ENCODE peak calls at places on chromosomes 1 and 21, in five cellular contexts. One of them, this sample, is unnamed.

GRCh38 chr1:147700042-147700711 is 29.9 kb upstream of the ACP6 start:
- DNase-seq in hepatocyte: peak; percentile 85
- DNase-seq in GM23248: peak; percentile 88
- DNase-seq in MM.1S: peak; percentile 75
- DNase-seq in HCT116: peak; percentile 36
- DNase-seq in this sample: peak; percentile 89

GRCh38 chr1:2631136-2632050 is 1.4 kb downstream of the MMEL1 start:
- DNase-seq in hepatocyte: peak; percentile 55
- DNase-seq in GM23248: no peak
- DNase-seq in MM.1S: no peak
- DNase-seq in HCT116: no peak
- DNase-seq in this sample: no peak

GRCh38 chr1:2632561-2633361 is at the start of gene MMEL1:
- DNase-seq in hepatocyte: peak; percentile 35
- DNase-seq in GM23248: no peak
- DNase-seq in MM.1S: no peak
- DNase-seq in HCT116: no peak
- DNase-seq in this sample: no peak

GRCh38 chr1:46675549-46676314 is 4.1 kb downstream of the TEX38 start:
- DNase-seq in hepatocyte: no peak
- DNase-seq in GM23248: no peak
- DNase-seq in MM.1S: peak; percentile 67
- DNase-seq in HCT116: no peak
- DNase-seq in this sample: no peak

GRCh38 chr21:38950388-38951094 is 144.8 kb downstream of the ETS2 start:
- DNase-seq in hepatocyte: peak; percentile 77
- DNase-seq in GM23248: peak; percentile 53
- DNase-seq in MM.1S: no peak
- DNase-seq in HCT116: no peak
- DNase-seq in this sample: no peak

GRCh38 chr1:244998717-244999346 is 134.5 kb upstream of the HNRNPU start:
- DNase-seq in hepatocyte: no peak
- DNase-seq in GM23248: no peak
- DNase-seq in MM.1S: no peak
- DNase-seq in HCT116: no peak
- DNase-seq in this sample: no peak

GRCh38 chr1:43952731-43953350 is 6.1 kb downstream of the IPO13 start:
- DNase-seq in hepatocyte: no peak
- DNase-seq in GM23248: no peak
- DNase-seq in MM.1S: no peak
- DNase-seq in HCT116: no peak
- DNase-seq in this sample: peak; percentile 89

GRCh38 chr1:165686121-165686970 is 12.0 kb downstream of the ALDH9A1 start:
- DNase-seq in hepatocyte: no peak
- DNase-seq in GM23248: no peak
- DNase-seq in MM.1S: no peak
- DNase-seq in HCT116: no peak
- DNase-seq in this sample: peak; percentile 27

GRCh38 chr1:183783896-183784637 is 20.9 kb upstream of the RGL1 start:
- DNase-seq in hepatocyte: peak; percentile 50
- DNase-seq in GM23248: peak; percentile 52
- DNase-seq in MM.1S: no peak
- DNase-seq in HCT116: no peak
- DNase-seq in this sample: no peak

GRCh38 chr1:199449681-199450080 is 577.8 kb upstream of the NR5A2 start:
- DNase-seq in hepatocyte: no peak
- DNase-seq in GM23248: no peak
- DNase-seq in MM.1S: no peak
- DNase-seq in HCT116: no peak
- DNase-seq in this sample: no peak

GRCh38 chr1:166944186-166944967 is 31.0 kb downstream of the ILDR2 start:
- DNase-seq in hepatocyte: no peak
- DNase-seq in GM23248: no peak
- DNase-seq in MM.1S: no peak
- DNase-seq in HCT116: no peak
- DNase-seq in this sample: no peak

GRCh38 chr1:7630378-7630777 is 140.7 kb upstream of the VAMP3 start:
- DNase-seq in hepatocyte: no peak
- DNase-seq in GM23248: no peak
- DNase-seq in MM.1S: no peak
- DNase-seq in HCT116: no peak
- DNase-seq in this sample: no peak

GRCh38 chr1:230747139-230747730 is at the start of gene CAPN9:
- DNase-seq in hepatocyte: no peak
- DNase-seq in GM23248: no peak
- DNase-seq in MM.1S: no peak
- DNase-seq in HCT116: no peak
- DNase-seq in this sample: no peak

GRCh38 chr1:171664976-171665375 is 12.5 kb upstream of the MYOC start:
- DNase-seq in hepatocyte: no peak
- DNase-seq in GM23248: peak; percentile 53
- DNase-seq in MM.1S: no peak
- DNase-seq in HCT116: no peak
- DNase-seq in this sample: no peak

GRCh38 chr1:164609084-164609483 is 50.1 kb downstream of the PBX1 start:
- DNase-seq in hepatocyte: no peak
- DNase-seq in GM23248: no peak
- DNase-seq in MM.1S: no peak
- DNase-seq in HCT116: no peak
- DNase-seq in this sample: no peak

GRCh38 chr1:3821004-3821933 is 25.0 kb upstream of the LRRC47 start:
- DNase-seq in hepatocyte: no peak
- DNase-seq in GM23248: no peak
- DNase-seq in MM.1S: no peak
- DNase-seq in HCT116: no peak
- DNase-seq in this sample: no peak

GRCh38 chr1:54223441-54224202 is 23.7 kb downstream of the MRPL37 start:
- DNase-seq in hepatocyte: no peak
- DNase-seq in GM23248: no peak
- DNase-seq in MM.1S: no peak
- DNase-seq in HCT116: no peak
- DNase-seq in this sample: no peak

GRCh38 chr1:200409761-200410565 is at the start of gene ZNF281:
- DNase-seq in hepatocyte: peak; percentile 98
- DNase-seq in GM23248: peak; percentile 97
- DNase-seq in MM.1S: peak; percentile 98
- DNase-seq in HCT116: peak; percentile 79
- DNase-seq in this sample: peak; percentile 99

GRCh38 chr1:156707027-156707426 is 1.6 kb upstream of the CRABP2 start:
- DNase-seq in hepatocyte: no peak
- DNase-seq in GM23248: peak; percentile 52
- DNase-seq in MM.1S: no peak
- DNase-seq in HCT116: no peak
- DNase-seq in this sample: no peak

GRCh38 chr1:156706647-156707008 is 1.2 kb upstream of the CRABP2 start:
- DNase-seq in hepatocyte: peak; percentile 87
- DNase-seq in GM23248: peak; percentile 71
- DNase-seq in MM.1S: no peak
- DNase-seq in HCT116: no peak
- DNase-seq in this sample: peak; percentile 90

GRCh38 chr1:156709031-156709430 is 3.6 kb upstream of the CRABP2 start:
- DNase-seq in hepatocyte: no peak
- DNase-seq in GM23248: peak; percentile 35
- DNase-seq in MM.1S: no peak
- DNase-seq in HCT116: no peak
- DNase-seq in this sample: peak; percentile 11

GRCh38 chr1:156708245-156708661 is 2.9 kb upstream of the CRABP2 start:
- DNase-seq in hepatocyte: no peak
- DNase-seq in GM23248: peak; percentile 53
- DNase-seq in MM.1S: no peak
- DNase-seq in HCT116: no peak
- DNase-seq in this sample: peak; percentile 76

DNA sequence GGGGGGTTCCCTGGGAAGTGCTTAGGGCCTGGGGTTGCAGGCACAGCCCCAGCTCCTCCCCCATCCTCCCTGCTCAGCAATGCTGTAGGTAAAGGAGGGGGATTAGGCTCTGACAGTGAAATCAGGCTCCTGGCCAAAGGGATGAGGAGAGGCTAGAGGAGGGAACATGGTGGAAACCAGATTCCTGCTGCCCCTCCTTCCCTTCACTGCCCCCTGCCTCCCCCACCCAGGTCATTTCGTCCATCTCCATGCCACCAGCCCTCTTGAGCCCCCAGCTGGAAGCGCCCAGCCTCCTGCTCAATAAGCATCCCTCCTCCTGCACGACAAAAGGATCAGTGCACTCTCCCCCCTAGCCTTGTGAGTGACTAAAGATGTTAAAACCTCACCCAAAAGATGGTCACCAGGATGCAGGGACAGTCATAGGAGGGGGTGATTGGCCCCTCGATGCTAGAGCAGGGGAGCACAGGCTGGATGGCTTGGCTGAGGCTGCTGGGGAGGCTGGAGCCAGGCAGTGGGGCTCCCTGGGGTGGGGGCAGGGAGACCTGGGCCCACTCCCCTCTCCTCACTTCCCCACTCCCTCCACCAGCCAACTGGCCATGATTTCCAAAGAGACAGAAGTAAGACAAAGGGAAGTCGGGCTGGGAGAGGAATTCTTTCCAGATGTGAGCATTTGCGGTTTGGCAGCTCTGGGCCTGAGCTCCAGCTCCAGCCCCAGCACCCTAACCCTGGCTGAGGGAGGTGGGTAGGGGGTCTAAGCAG is 2.3 kb upstream of the CRABP2 start:
- DNase-seq in hepatocyte: no peak
- DNase-seq in GM23248: peak; percentile 88
- DNase-seq in MM.1S: no peak
- DNase-seq in HCT116: no peak
- DNase-seq in this sample: peak; percentile 84
- TF ChIP-seq EZH2phosphoT487 in hepatocyte: no peak
- TF ChIP-seq EZH2phosphoT487 in GM23248: no peak
- TF ChIP-seq EZH2phosphoT487 in MM.1S: no peak
- TF ChIP-seq EZH2phosphoT487 in HCT116: no peak
- TF ChIP-seq EZH2phosphoT487 in this sample: no peak

GRCh38 chr21:33061233-33061632 is 8.7 kb upstream of the OLIG1 start:
- DNase-seq in hepatocyte: no peak
- DNase-seq in GM23248: no peak
- DNase-seq in MM.1S: no peak
- DNase-seq in HCT116: no peak
- DNase-seq in this sample: no peak

GRCh38 chr21:33067045-33067444 is 2.9 kb upstream of the OLIG1 start:
- DNase-seq in hepatocyte: no peak
- DNase-seq in GM23248: no peak
- DNase-seq in MM.1S: no peak
- DNase-seq in HCT116: no peak
- DNase-seq in this sample: no peak

GRCh38 chr21:33063365-33063883 is 6.5 kb upstream of the OLIG1 start:
- DNase-seq in hepatocyte: no peak
- DNase-seq in GM23248: no peak
- DNase-seq in MM.1S: peak; percentile 49
- DNase-seq in HCT116: no peak
- DNase-seq in this sample: no peak

GRCh38 chr21:33064623-33064996 is 5.3 kb upstream of the OLIG1 start:
- DNase-seq in hepatocyte: no peak
- DNase-seq in GM23248: no peak
- DNase-seq in MM.1S: no peak
- DNase-seq in HCT116: no peak
- DNase-seq in this sample: peak; percentile 40

DNA sequence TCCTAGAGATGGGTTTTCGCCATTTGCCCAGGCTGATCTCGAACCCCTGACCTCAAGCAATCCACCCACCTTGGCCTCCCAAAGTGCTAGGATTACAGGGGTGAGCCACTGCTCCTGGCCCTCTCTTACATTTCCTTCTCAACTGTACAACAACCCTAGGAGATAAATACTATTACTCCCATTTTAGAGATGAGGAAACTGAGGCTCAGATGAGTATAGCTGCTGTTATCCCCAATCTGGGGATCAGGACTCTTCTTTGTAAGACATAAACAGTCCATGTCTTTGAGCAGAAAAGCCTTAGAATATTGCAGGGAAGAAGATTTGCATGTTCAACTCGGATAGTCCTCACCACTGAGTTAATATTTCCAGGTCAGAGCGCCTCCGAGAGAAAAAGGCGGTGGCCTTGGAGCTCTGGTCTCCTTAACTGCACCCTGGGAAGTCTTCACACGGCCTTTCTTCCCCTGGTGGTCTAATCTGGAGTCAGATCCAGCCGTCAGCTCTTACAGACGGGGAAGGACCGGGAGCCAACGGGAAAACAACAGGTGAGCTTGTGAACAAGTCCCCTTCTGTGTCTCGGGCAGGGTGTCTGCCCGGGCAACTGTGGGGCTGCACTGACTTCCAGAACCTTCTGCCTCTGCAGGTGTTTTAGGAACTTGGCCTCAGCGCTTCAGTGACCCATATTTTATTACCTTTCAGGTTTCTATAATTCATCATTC is 5.9 kb upstream of the OLIG1 start:
- DNase-seq in hepatocyte: no peak
- DNase-seq in GM23248: no peak
- DNase-seq in MM.1S: no peak
- DNase-seq in HCT116: no peak
- DNase-seq in this sample: peak; percentile 48
- TF ChIP-seq EZH2 in hepatocyte: no peak
- TF ChIP-seq EZH2 in GM23248: no peak
- TF ChIP-seq EZH2 in MM.1S: no peak
- TF ChIP-seq EZH2 in HCT116: no peak
- TF ChIP-seq EZH2 in this sample: no peak

GRCh38 chr21:33158654-33159053 is 71.1 kb upstream of the IFNAR2 start:
- DNase-seq in hepatocyte: no peak
- DNase-seq in GM23248: no peak
- DNase-seq in MM.1S: no peak
- DNase-seq in HCT116: no peak
- DNase-seq in this sample: no peak

GRCh38 chr21:33157303-33157702 is 72.4 kb upstream of the IFNAR2 start:
- DNase-seq in hepatocyte: no peak
- DNase-seq in GM23248: peak; percentile 23
- DNase-seq in MM.1S: no peak
- DNase-seq in HCT116: no peak
- DNase-seq in this sample: peak; percentile 42

GRCh38 chr21:33152228-33153130 is 77.3 kb upstream of the IFNAR2 start:
- DNase-seq in hepatocyte: no peak
- DNase-seq in GM23248: no peak
- DNase-seq in MM.1S: no peak
- DNase-seq in HCT116: no peak
- DNase-seq in this sample: no peak

GRCh38 chr21:33155005-33155404 is 74.7 kb upstream of the IFNAR2 start:
- DNase-seq in hepatocyte: no peak
- DNase-seq in GM23248: no peak
- DNase-seq in MM.1S: no peak
- DNase-seq in HCT116: no peak
- DNase-seq in this sample: no peak

DNA sequence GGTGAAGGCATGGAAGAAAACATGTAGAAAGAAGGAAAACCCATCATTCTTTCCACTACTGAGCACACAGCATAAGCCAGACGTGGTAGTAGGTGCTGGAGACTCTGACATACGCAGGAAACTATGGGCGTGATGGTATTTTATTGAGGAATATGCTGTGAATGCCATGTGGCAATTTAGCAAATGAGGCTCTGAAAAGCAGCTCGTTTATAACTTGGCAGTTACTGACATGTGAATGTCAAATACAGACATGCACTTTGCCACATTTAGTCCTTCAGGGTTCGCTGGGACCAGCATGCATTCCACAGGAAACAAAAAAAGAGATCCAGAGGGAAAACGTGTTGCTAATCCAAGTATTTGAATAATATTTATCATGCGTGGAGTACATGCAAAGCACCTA is 74.3 kb upstream of the IFNAR2 start:
- DNase-seq in hepatocyte: no peak
- DNase-seq in GM23248: no peak
- DNase-seq in MM.1S: no peak
- DNase-seq in HCT116: no peak
- DNase-seq in this sample: no peak
- TF ChIP-seq EZH2phosphoT487 in hepatocyte: no peak
- TF ChIP-seq EZH2phosphoT487 in GM23248: no peak
- TF ChIP-seq EZH2phosphoT487 in MM.1S: no peak
- TF ChIP-seq EZH2phosphoT487 in HCT116: no peak
- TF ChIP-seq EZH2phosphoT487 in this sample: no peak

GRCh38 chr1:6485140-6485936 is 6.1 kb downstream of the PLEKHG5 start:
- DNase-seq in hepatocyte: no peak
- DNase-seq in GM23248: peak; percentile 45
- DNase-seq in MM.1S: no peak
- DNase-seq in HCT116: no peak
- DNase-seq in this sample: peak; percentile 56
- TF ChIP-seq EZH2 in hepatocyte: no peak
- TF ChIP-seq EZH2 in GM23248: no peak
- TF ChIP-seq EZH2 in MM.1S: no peak
- TF ChIP-seq EZH2 in HCT116: no peak
- TF ChIP-seq EZH2 in this sample: no peak

This sample was measured in neural progenitor cell.